ENCODE peak calls at places on chromosome 14, in seven cellular contexts. R is Calu3, D is endothelial cell, W is HFFc6, N is coronary artery, E is WTC11, J is dorsolateral prefrontal cortex. L is an unnamed sample.

GRCh38 chr14:35368583-35368982 is 36.0 kb downstream of the NFKBIA start:
- DNase-seq in R (no peak), D (no peak), W (no peak), N (no peak), E (no peak), J (no peak), L (no peak)

GRCh38 chr14:54435500-54435981 is 5.6 kb downstream of the CNIH1 start:
- DNase-seq in R (no peak), D (no peak), W (peak; percentile 90), N (no peak), E (no peak), J (no peak), L (no peak)

GRCh38 chr14:53900499-53900898 is 56.1 kb downstream of the BMP4 start:
- DNase-seq in R (no peak), D (no peak), W (no peak), N (no peak), E (no peak), J (no peak), L (no peak)

GRCh38 chr14:43141636-43142191 is 1365.4 kb downstream of the FSCB start:
- DNase-seq in R (no peak), D (no peak), W (no peak), N (no peak), E (no peak), J (no peak), L (no peak)

GRCh38 chr14:88004637-88005036 is 298 bp upstream of the GPR65 start:
- DNase-seq in R (no peak), D (no peak), W (no peak), N (no peak), E (no peak), J (no peak), L (no peak)

GRCh38 chr14:104109731-104110361 is 24.3 kb downstream of the ASPG start:
- DNase-seq in R (no peak), D (no peak), W (no peak), N (no peak), E (peak; percentile 7), J (peak; percentile 30), L (no peak)

GRCh38 chr14:61642246-61642982 is 52.9 kb upstream of the HIF1A start:
- DNase-seq in R (no peak), D (no peak), W (peak; percentile 62), N (no peak), E (no peak), J (no peak), L (no peak)

GRCh38 chr14:23704890-23705289 is 68.7 kb downstream of the DHRS2 start:
- DNase-seq in R (no peak), D (no peak), W (no peak), N (no peak), E (no peak), J (no peak), L (no peak)

GRCh38 chr14:39430762-39431415 is 1.3 kb downstream of the FBXO33 start:
- DNase-seq in R (no peak), D (no peak), W (peak; percentile 7), N (no peak), E (no peak), J (no peak), L (no peak)

GRCh38 chr14:23612354-23612732 is 23.8 kb upstream of the DHRS2 start:
- DNase-seq in R (no peak), D (no peak), W (no peak), N (no peak), E (no peak), J (no peak), L (no peak)

GRCh38 chr14:24418492-24418873 is 11.0 kb downstream of the CBLN3 start:
- DNase-seq in R (no peak), D (no peak), W (no peak), N (no peak), E (no peak), J (no peak), L (no peak)

GRCh38 chr14:55430024-55430690 is 10.3 kb downstream of the TBPL2 start:
- DNase-seq in R (peak; percentile 62), D (peak; percentile 19), W (peak; percentile 73), N (no peak), E (no peak), J (no peak), L (no peak)

GRCh38 chr14:48974994-48975393 is 611.2 kb downstream of the RPS29 start:
- DNase-seq in R (no peak), D (no peak), W (no peak), N (no peak), E (no peak), J (no peak), L (no peak)

GRCh38 chr14:93975791-93976476 is 436 bp downstream of the ASB2 start:
- DNase-seq in R (no peak), D (no peak), W (no peak), N (no peak), E (no peak), J (no peak), L (no peak)

DNA sequence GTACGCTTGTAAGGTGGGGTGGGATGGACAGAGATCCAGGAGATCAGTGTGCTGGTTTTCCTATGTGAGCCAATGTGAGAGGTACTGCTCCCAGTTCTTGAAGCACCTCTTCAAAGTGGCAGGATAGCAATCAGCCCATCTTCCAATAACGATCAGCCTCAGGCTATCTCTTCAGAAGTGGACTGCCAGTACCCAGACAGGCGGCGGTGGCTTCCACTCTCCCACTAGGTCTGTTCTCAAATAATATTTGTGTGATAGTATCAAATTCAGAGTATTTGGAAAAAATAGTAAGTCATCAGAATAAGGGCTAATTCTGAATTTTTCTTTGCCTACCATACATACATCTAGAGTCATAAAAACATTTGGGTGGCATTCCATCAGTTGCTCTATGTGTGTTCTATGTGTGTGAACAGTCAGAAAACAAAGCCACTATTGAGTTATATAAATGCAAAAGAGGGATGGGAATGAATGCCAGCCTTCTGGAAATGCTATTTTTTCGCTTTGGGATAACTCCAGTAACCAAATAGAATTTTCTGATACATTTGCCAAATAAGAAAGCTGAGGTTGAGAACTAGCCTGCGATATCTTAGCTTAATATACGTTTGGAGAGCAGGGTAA is 237.2 kb upstream of the RGS6 start:
- DNase-seq in R (no peak), D (no peak), W (no peak), N (no peak), E (no peak), J (no peak), L (no peak)
- TF ChIP-seq CTCF in R (no peak), D (no peak), W (no peak), N (no peak), E (no peak), J (no peak), L (no peak)

GRCh38 chr14:69807192-69807591 is 10.2 kb upstream of the SLC10A1 start:
- DNase-seq in R (no peak), D (no peak), W (no peak), N (no peak), E (no peak), J (no peak), L (no peak)

GRCh38 chr14:69808919-69809808 is 12.1 kb upstream of the SLC10A1 start:
- DNase-seq in R (no peak), D (no peak), W (no peak), N (no peak), E (no peak), J (no peak), L (no peak)

GRCh38 chr14:69804902-69805301 is 7.9 kb upstream of the SLC10A1 start:
- DNase-seq in R (no peak), D (no peak), W (no peak), N (no peak), E (no peak), J (no peak), L (no peak)

GRCh38 chr14:69798339-69798735 is 1.3 kb upstream of the SLC10A1 start:
- DNase-seq in R (no peak), D (no peak), W (no peak), N (no peak), E (no peak), J (no peak), L (no peak)

GRCh38 chr14:69803753-69804152 is 6.7 kb upstream of the SLC10A1 start:
- DNase-seq in R (no peak), D (no peak), W (no peak), N (no peak), E (no peak), J (no peak), L (no peak)
- TF ChIP-seq CTCF in R (no peak), D (peak; percentile 63), W (peak; percentile 62), N (no peak), E (no peak), J (no peak), L (peak; percentile 30)

GRCh38 chr14:100168515-100168914 is 9.1 kb upstream of the DEGS2 start:
- DNase-seq in R (no peak), D (no peak), W (no peak), N (no peak), E (no peak), J (no peak), L (no peak)

GRCh38 chr14:100172811-100173210 is 13.4 kb upstream of the DEGS2 start:
- DNase-seq in R (no peak), D (no peak), W (no peak), N (no peak), E (no peak), J (no peak), L (no peak)

GRCh38 chr14:100170880-100171279 is 11.4 kb upstream of the DEGS2 start:
- DNase-seq in R (no peak), D (no peak), W (no peak), N (no peak), E (no peak), J (no peak), L (no peak)

GRCh38 chr14:100176811-100177327 is 17.4 kb upstream of the DEGS2 start:
- DNase-seq in R (no peak), D (no peak), W (no peak), N (no peak), E (no peak), J (no peak), L (no peak)

DNA sequence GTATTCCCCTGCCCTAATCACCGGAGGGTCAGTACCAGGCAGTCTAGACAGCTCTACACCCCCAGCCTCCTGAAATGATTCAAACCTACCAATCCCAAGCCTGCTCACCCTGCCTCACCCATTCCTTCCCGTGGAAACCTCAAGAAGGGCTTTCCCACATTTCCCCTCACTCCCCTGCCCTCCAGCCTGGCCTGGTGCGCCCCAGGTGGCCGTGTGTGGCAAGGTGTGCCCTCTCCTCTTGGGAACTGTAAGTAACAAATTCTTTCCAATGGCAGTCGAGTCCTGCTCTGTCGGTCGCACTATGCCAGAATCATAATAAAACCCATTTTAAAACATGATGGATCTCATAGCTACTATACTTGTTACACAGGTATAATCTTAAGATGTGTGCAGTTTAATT is 13.9 kb upstream of the DEGS2 start:
- DNase-seq in R (no peak), D (no peak), W (no peak), N (no peak), E (no peak), J (no peak), L (no peak)
- TF ChIP-seq CTCF in R (no peak), D (no peak), W (no peak), N (no peak), E (no peak), J (no peak), L (no peak)

GRCh38 chr14:74635831-74636230 is 23.8 kb upstream of the LTBP2 start:
- DNase-seq in R (no peak), D (no peak), W (no peak), N (no peak), E (no peak), J (no peak), L (no peak)

GRCh38 chr14:74638970-74639369 is 26.9 kb upstream of the LTBP2 start:
- DNase-seq in R (no peak), D (no peak), W (no peak), N (no peak), E (no peak), J (no peak), L (no peak)

GRCh38 chr14:74636424-74637183 is 24.6 kb upstream of the LTBP2 start:
- DNase-seq in R (no peak), D (no peak), W (no peak), N (no peak), E (no peak), J (no peak), L (no peak)

GRCh38 chr14:74637184-74637562 is 25.1 kb upstream of the LTBP2 start:
- DNase-seq in R (no peak), D (no peak), W (no peak), N (no peak), E (no peak), J (no peak), L (no peak)

GRCh38 chr14:74638066-74638465 is 26.0 kb upstream of the LTBP2 start:
- DNase-seq in R (no peak), D (no peak), W (no peak), N (no peak), E (no peak), J (no peak), L (no peak)
- TF ChIP-seq CTCF in R (no peak), D (no peak), W (no peak), N (no peak), E (no peak), J (no peak), L (no peak)